ENCODE peak calls at places on chromosomes 2 and 18, in four cellular contexts. I is PC-3, N is DND-41, Z is HFFc6. Y is an unnamed sample.

GRCh38 chr2:218958276-218958675 is 1.2 kb upstream of the CDK5R2 start:
- DNase-seq in I (no peak), N (no peak), Z (no peak), Y (no peak)

GRCh38 chr2:97670471-97670870 is 958 bp downstream of the C2orf92 start:
- DNase-seq in N (no peak), I (no peak), Z (no peak), Y (no peak)

GRCh38 chr2:177078416-177078815 is 134.2 kb upstream of the HNRNPA3 start:
- DNase-seq in Z (no peak), N (no peak), I (no peak), Y (no peak)

GRCh38 chr2:7891312-7891711 is 790.5 kb upstream of the ID2 start:
- DNase-seq in I (no peak), N (no peak), Z (no peak), Y (no peak)

GRCh38 chr2:151851761-151852160 is 23.5 kb upstream of the ARL5A start:
- DNase-seq in N (no peak), I (peak), Z (no peak), Y (peak)

GRCh38 chr2:231336700-231337099 is 58.8 kb upstream of the B3GNT7 start:
- DNase-seq in N (no peak), Z (no peak), I (no peak), Y (no peak)

GRCh38 chr18:3097082-3097481 is 84.1 kb upstream of the LPIN2 start:
- DNase-seq in Z (no peak), I (no peak), N (peak), Y (no peak)

GRCh38 chr18:3447035-3447894 is 2.7 kb upstream of the TGIF1 start:
- DNase-seq in Z (peak), I (peak), N (peak), Y (peak)

GRCh38 chr18:23803755-23804154 is 114.5 kb downstream of the LAMA3 start:
- DNase-seq in N (no peak), Z (no peak), I (no peak), Y (no peak)

GRCh38 chr2:183543731-183544130 is 419.5 kb downstream of the NUP35 start:
- DNase-seq in I (peak), Z (no peak), N (no peak), Y (no peak)

GRCh38 chr18:58866261-58867232 is 1.9 kb downstream of the ZNF532 start:
- DNase-seq in Z (no peak), N (no peak), I (no peak), Y (no peak)

GRCh38 chr2:40642261-40642660 is 190.4 kb upstream of the SLC8A1 start:
- DNase-seq in N (no peak), Z (no peak), I (no peak), Y (no peak)

GRCh38 chr18:7754725-7755181 is 187.6 kb downstream of the PTPRM start:
- DNase-seq in I (no peak), N (no peak), Z (no peak), Y (no peak)

GRCh38 chr2:211127501-211127900 is 571.1 kb downstream of the CPS1 start:
- DNase-seq in N (no peak), Z (no peak), I (no peak), Y (no peak)

GRCh38 chr2:118167026-118167425 is 78.8 kb downstream of the INSIG2 start:
- DNase-seq in Z (no peak), N (no peak), I (no peak), Y (no peak)

GRCh38 chr18:76005632-76006031 is 489.4 kb downstream of the ZNF516 start:
- DNase-seq in Z (no peak), I (no peak), N (no peak), Y (no peak)

GRCh38 chr2:194854941-194855340 is 802.1 kb upstream of the SLC39A10 start:
- DNase-seq in I (no peak), Z (no peak), N (no peak), Y (no peak)

GRCh38 chr2:181810823-181811695 is 80.5 kb upstream of the ITPRID2 start:
- DNase-seq in I (peak), N (peak), Z (peak), Y (peak)

GRCh38 chr2:146317959-146318358 is 1526.9 kb upstream of the ACVR2A start:
- DNase-seq in I (peak), Z (peak), N (no peak), Y (peak)

GRCh38 chr2:15159751-15160177 is 401.4 kb downstream of the NBAS start:
- DNase-seq in N (peak), I (peak), Z (peak), Y (peak)

DNA sequence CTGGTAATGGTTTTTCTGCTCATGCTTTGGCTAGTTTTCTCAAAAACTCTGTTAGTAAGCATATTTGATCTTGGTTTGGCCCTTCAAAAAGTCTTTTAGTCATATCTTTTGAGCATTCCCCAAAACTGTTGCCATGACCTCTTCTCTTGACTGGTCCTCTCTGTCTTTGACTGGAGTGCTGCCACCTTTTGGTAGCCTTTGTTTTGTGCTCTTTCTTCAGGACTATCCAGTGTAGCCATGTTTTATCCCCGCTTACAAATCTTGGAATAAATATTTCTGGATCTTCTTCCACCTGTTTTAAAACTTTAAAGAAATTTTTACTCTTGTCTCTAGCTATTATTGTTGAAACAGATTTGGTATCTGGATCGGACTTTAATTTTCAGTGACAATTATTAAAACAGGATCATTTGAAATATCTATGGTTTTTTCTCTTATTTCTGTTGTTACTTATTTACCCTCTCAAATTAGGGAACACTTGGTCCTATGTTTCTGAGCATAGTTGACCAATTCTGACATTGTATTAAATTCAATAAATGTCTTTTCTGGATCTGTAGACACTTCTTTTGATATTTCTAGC is 965 bp upstream of the ELOA2 start:
- DNase-seq in Z (peak), I (peak), N (peak), Y (peak)
- TF ChIP-seq CTCF in Z (peak), I (peak), N (peak), Y (peak)

GRCh38 chr18:74311000-74311399 is 4.6 kb upstream of the C18orf63 start:
- DNase-seq in N (no peak), Z (no peak), I (no peak), Y (no peak)

GRCh38 chr18:74315464-74316256 is at the start of gene C18orf63:
- DNase-seq in Z (no peak), N (no peak), I (no peak), Y (no peak)

GRCh38 chr18:74314759-74315463 is 728 bp upstream of the C18orf63 start:
- DNase-seq in Z (no peak), I (no peak), N (no peak), Y (no peak)

GRCh38 chr18:74310411-74310810 is 5.2 kb upstream of the C18orf63 start:
- DNase-seq in Z (peak), I (peak), N (no peak), Y (no peak)
- TF ChIP-seq CTCF in Z (peak), I (peak), N (peak), Y (peak)

DNA sequence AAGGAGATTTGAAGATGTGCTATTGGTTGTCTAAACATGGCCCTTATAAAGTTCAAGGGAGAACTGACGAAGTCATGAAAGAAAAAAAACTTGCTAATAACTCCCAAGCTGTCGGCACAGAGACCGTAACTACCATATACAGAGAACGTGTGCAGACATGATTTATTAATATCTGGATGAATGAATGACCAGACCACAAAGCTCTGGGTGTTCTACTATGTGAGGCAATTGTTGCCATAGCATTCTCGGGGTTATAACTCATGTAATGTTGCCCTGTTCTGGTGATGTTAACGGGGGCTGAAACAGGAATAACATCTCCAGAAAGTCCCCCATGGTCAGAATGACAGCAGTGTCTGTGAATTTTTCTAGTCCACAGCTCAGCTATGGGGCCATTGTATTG is 483.5 kb upstream of the KLHL29 start:
- DNase-seq in I (no peak), Z (no peak), N (no peak), Y (peak)
- TF ChIP-seq CTCF in I (no peak), Z (no peak), N (no peak), Y (no peak)

DNA sequence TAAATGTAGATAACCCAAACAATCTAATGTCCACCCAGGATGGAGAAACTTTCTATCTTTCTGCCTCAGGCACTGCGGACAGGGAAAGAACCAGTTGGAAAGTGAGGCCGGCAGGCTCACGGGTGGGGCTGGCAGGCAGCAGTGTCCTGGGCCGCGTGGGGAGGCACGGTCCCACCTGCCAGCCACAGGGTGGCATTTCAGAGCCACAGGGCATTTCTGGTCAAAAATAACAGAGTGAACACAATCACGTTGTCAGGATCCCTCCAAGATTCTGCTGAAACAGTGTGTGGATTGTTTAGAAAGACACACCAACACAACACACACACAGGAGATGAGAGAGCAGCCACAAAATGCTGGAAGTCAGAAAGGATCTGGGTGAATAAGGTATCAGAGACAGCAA is 174.1 kb downstream of the HDAC4 start:
- DNase-seq in Z (no peak), I (no peak), N (no peak), Y (no peak)
- TF ChIP-seq CTCF in Z (peak), I (no peak), N (peak), Y (no peak)

DNA sequence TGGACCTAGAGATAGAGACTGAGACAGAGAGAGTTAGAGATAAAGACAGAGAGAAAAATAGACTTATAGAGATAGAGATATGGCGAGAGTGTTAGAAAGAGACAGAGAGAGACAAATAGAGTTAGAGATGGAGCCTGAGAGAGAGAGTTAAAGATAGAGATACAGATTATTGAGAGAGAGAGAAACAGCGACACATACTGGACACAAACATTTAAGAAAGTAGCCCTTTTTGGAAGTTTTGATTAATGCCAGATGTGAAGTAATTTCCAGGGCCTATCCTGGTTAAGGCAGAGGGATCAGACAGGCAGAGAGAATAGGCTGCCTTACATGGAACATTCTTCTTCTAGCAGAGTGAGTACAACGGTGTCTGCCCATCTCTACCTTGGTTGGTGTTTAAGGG is 311.6 kb upstream of the CDH7 start:
- DNase-seq in I (peak), N (no peak), Z (no peak), Y (no peak)
- TF ChIP-seq CTCF in I (peak), N (no peak), Z (peak), Y (no peak)

GRCh38 chr2:240912878-240913809 is 7.0 kb downstream of the CROCC2 start:
- DNase-seq in N (no peak), Z (no peak), I (peak), Y (no peak)

GRCh38 chr2:240916571-240917008 is 10.5 kb downstream of the CROCC2 start:
- DNase-seq in N (no peak), I (peak), Z (peak), Y (no peak)

GRCh38 chr2:240913810-240914644 is 7.9 kb downstream of the CROCC2 start:
- DNase-seq in Z (no peak), I (peak), N (peak), Y (no peak)

GRCh38 chr2:240915526-240916335 is 9.6 kb downstream of the CROCC2 start:
- DNase-seq in Z (no peak), I (no peak), N (no peak), Y (no peak)

DNA sequence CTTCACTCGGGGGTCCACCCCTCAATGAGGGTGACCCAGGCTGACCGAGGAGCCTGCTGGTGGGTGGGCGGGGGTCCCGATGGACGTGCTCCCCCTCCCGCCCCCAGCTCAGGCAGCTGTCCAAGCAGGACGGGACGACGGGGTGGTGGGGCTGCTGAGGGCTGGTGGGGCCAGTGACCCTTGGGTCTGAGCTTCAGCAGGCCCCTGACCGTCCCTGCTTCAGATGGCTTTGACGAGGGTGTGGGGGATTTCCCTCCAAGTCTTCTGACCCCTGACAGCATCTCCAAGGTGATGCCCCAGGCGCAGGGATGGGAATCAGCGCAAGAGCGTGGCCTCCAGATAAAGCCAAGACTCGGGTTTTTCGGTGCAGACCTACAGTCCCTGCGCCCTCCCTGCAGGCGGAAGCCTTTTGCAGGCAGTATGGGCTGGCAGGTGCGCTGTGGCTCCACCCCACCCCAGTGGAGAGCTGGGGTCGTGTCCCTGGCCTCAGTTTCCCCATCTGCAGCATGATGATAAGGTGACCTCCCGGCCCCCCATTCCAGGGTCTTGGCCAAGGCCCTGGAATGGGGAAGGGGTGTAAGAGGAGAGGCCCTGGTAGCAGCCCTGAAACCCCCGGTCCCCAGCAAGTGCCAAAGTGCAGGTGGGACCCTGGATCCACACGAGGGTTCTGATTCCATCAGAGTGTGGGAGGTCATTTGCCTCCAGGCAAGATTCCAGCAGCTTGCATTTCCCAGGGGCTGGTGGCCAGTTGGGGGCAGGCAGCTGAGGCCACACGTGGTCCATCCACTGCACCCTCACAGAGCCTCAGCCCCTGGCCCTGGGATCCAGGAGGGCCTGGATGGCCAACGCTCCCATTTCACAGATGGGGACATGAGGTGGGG is 8.7 kb downstream of the CROCC2 start:
- DNase-seq in Z (no peak), N (no peak), I (no peak), Y (no peak)
- TF ChIP-seq CTCF in Z (peak), N (no peak), I (peak), Y (no peak)

GRCh38 chr18:45733535-45733934 is 9.6 kb downstream of the SLC14A1 start:
- DNase-seq in Z (no peak), N (no peak), I (no peak), Y (no peak)
- TF ChIP-seq CTCF in Z (no peak), N (no peak), I (no peak), Y (peak)

GRCh38 chr2:123808243-123808642 is 216.8 kb upstream of the CNTNAP5 start:
- DNase-seq in N (no peak), I (no peak), Z (no peak), Y (no peak)
- TF ChIP-seq CTCF in N (no peak), I (peak), Z (no peak), Y (no peak)

GRCh38 chr2:36545871-36546416 is 52.0 kb downstream of the FEZ2 start:
- DNase-seq in N (no peak), Z (no peak), I (no peak), Y (no peak)

GRCh38 chr2:36541891-36542595 is 55.9 kb downstream of the FEZ2 start:
- DNase-seq in I (no peak), N (no peak), Z (no peak), Y (no peak)

GRCh38 chr2:36540986-36541750 is 56.8 kb downstream of the FEZ2 start:
- DNase-seq in I (no peak), Z (no peak), N (no peak), Y (no peak)

GRCh38 chr2:36547906-36548305 is 50.1 kb downstream of the FEZ2 start:
- DNase-seq in I (no peak), Z (no peak), N (no peak), Y (no peak)

DNA sequence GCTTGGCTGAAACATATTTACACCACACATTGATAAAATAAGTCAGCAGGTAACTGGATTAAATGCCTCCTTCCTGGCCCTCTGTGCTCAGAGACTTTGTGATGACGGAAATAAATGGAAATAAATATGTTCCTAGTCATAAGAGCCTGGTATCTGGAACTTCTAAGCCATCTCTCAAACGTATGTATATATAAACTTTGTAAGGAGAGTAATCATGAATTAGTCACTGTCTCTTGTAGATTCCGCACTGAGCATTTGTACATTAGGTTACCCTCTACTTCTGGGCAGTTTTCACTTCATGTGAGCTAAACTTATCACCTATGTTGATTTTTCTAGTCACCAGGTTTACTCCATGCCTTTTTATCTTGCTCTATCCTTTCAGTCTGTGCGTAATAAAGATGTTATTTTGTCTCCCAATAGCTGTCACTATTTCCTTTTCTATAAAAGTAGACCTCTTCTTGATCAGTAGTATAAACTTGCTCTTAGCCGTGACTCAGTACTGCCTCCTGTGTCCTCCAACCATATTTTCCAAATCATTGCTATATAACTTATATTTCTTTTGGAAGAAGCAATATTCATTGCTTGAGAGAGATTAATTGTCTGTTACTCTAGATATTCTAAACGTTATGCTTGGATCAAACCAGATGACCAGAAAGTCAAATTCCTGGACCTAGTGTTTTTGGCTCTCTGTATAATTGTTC is 53.2 kb downstream of the FEZ2 start:
- DNase-seq in Z (no peak), N (no peak), I (peak), Y (no peak)
- TF ChIP-seq CTCF in Z (peak), N (no peak), I (peak), Y (peak)

Y was measured in foreskin keratinocyte.